ENCODE peak calls at places on chromosomes 4 and X, in ten cellular contexts. One of them, this sample, is unnamed.
A peak's percentile ranks its signal among the peaks of the same experiment; 100 is the strongest.

GRCh38 chr4:39825741-39826231 is 127.8 kb downstream of the UBE2K start:
- DNase-seq in lower lobe of right lung: no peak
- DNase-seq in mammary epithelial cell: no peak
- DNase-seq in colonic mucosa: no peak
- DNase-seq in psoas muscle: no peak
- DNase-seq in thoracic aorta: no peak
- DNase-seq in ovary: no peak
- DNase-seq in body of pancreas: no peak
- DNase-seq in ascending aorta: no peak
- DNase-seq in tibial nerve: no peak
- DNase-seq in this sample: no peak

GRCh38 chr4:83180469-83180968 is 66.0 kb upstream of the PLAC8 start:
- DNase-seq in lower lobe of right lung: no peak
- DNase-seq in mammary epithelial cell: no peak
- DNase-seq in colonic mucosa: no peak
- DNase-seq in psoas muscle: no peak
- DNase-seq in thoracic aorta: no peak
- DNase-seq in ovary: no peak
- DNase-seq in body of pancreas: no peak
- DNase-seq in ascending aorta: no peak
- DNase-seq in tibial nerve: no peak
- DNase-seq in this sample: no peak

GRCh38 chrX:44042731-44043130 is 69.5 kb upstream of the NDP start:
- DNase-seq in lower lobe of right lung: no peak
- DNase-seq in mammary epithelial cell: no peak
- DNase-seq in colonic mucosa: no peak
- DNase-seq in psoas muscle: no peak
- DNase-seq in thoracic aorta: no peak
- DNase-seq in ovary: no peak
- DNase-seq in body of pancreas: no peak
- DNase-seq in ascending aorta: no peak
- DNase-seq in tibial nerve: peak; percentile 23
- DNase-seq in this sample: no peak

GRCh38 chrX:12890467-12890866 is 16.0 kb upstream of the TLR8 start:
- DNase-seq in lower lobe of right lung: no peak
- DNase-seq in mammary epithelial cell: no peak
- DNase-seq in colonic mucosa: no peak
- DNase-seq in psoas muscle: no peak
- DNase-seq in thoracic aorta: no peak
- DNase-seq in ovary: no peak
- DNase-seq in body of pancreas: no peak
- DNase-seq in ascending aorta: no peak
- DNase-seq in tibial nerve: no peak
- DNase-seq in this sample: no peak

GRCh38 chr4:158371158-158371557 is 150.5 kb upstream of the RXFP1 start:
- DNase-seq in lower lobe of right lung: no peak
- DNase-seq in mammary epithelial cell: peak; percentile 48
- DNase-seq in colonic mucosa: no peak
- DNase-seq in psoas muscle: no peak
- DNase-seq in thoracic aorta: no peak
- DNase-seq in ovary: no peak
- DNase-seq in body of pancreas: no peak
- DNase-seq in ascending aorta: no peak
- DNase-seq in tibial nerve: no peak
- DNase-seq in this sample: no peak

GRCh38 chr4:168722391-168722790 is 225.5 kb downstream of the PALLD start:
- DNase-seq in lower lobe of right lung: no peak
- DNase-seq in mammary epithelial cell: no peak
- DNase-seq in colonic mucosa: no peak
- DNase-seq in psoas muscle: no peak
- DNase-seq in thoracic aorta: no peak
- DNase-seq in ovary: no peak
- DNase-seq in body of pancreas: no peak
- DNase-seq in ascending aorta: no peak
- DNase-seq in tibial nerve: no peak
- DNase-seq in this sample: no peak

GRCh38 chrX:124690495-124690894 is 344.1 kb downstream of the SH2D1A start:
- DNase-seq in lower lobe of right lung: no peak
- DNase-seq in mammary epithelial cell: peak; percentile 11
- DNase-seq in colonic mucosa: no peak
- DNase-seq in psoas muscle: no peak
- DNase-seq in thoracic aorta: no peak
- DNase-seq in ovary: no peak
- DNase-seq in body of pancreas: no peak
- DNase-seq in ascending aorta: no peak
- DNase-seq in tibial nerve: no peak
- DNase-seq in this sample: no peak

GRCh38 chr4:89898304-89898716 is 3.7 kb downstream of the MMRN1 start:
- DNase-seq in lower lobe of right lung: no peak
- DNase-seq in mammary epithelial cell: no peak
- DNase-seq in colonic mucosa: no peak
- DNase-seq in psoas muscle: no peak
- DNase-seq in thoracic aorta: no peak
- DNase-seq in ovary: no peak
- DNase-seq in body of pancreas: peak; percentile 16
- DNase-seq in ascending aorta: no peak
- DNase-seq in tibial nerve: no peak
- DNase-seq in this sample: no peak

GRCh38 chr4:10958226-10958856 is 273.8 kb upstream of the CLNK start:
- DNase-seq in lower lobe of right lung: no peak
- DNase-seq in mammary epithelial cell: no peak
- DNase-seq in colonic mucosa: no peak
- DNase-seq in psoas muscle: no peak
- DNase-seq in thoracic aorta: no peak
- DNase-seq in ovary: no peak
- DNase-seq in body of pancreas: no peak
- DNase-seq in ascending aorta: no peak
- DNase-seq in tibial nerve: no peak
- DNase-seq in this sample: no peak

GRCh38 chr4:107548211-107548905 is 171.7 kb downstream of the PAPSS1 start:
- DNase-seq in lower lobe of right lung: no peak
- DNase-seq in mammary epithelial cell: no peak
- DNase-seq in colonic mucosa: no peak
- DNase-seq in psoas muscle: no peak
- DNase-seq in thoracic aorta: no peak
- DNase-seq in ovary: no peak
- DNase-seq in body of pancreas: no peak
- DNase-seq in ascending aorta: no peak
- DNase-seq in tibial nerve: no peak
- DNase-seq in this sample: no peak

GRCh38 chrX:17082831-17083230 is 136.4 kb downstream of the REPS2 start:
- DNase-seq in lower lobe of right lung: no peak
- DNase-seq in mammary epithelial cell: peak; percentile 34
- DNase-seq in colonic mucosa: no peak
- DNase-seq in psoas muscle: no peak
- DNase-seq in thoracic aorta: no peak
- DNase-seq in ovary: no peak
- DNase-seq in body of pancreas: no peak
- DNase-seq in ascending aorta: no peak
- DNase-seq in tibial nerve: no peak
- DNase-seq in this sample: no peak

GRCh38 chr4:123876122-123876521 is 479.5 kb downstream of the SPRY1 start:
- DNase-seq in lower lobe of right lung: no peak
- DNase-seq in mammary epithelial cell: no peak
- DNase-seq in colonic mucosa: no peak
- DNase-seq in psoas muscle: no peak
- DNase-seq in thoracic aorta: no peak
- DNase-seq in ovary: no peak
- DNase-seq in body of pancreas: no peak
- DNase-seq in ascending aorta: no peak
- DNase-seq in tibial nerve: no peak
- DNase-seq in this sample: no peak

GRCh38 chr4:140841186-140841585 is 85.0 kb upstream of the TBC1D9 start:
- DNase-seq in lower lobe of right lung: no peak
- DNase-seq in mammary epithelial cell: no peak
- DNase-seq in colonic mucosa: no peak
- DNase-seq in psoas muscle: no peak
- DNase-seq in thoracic aorta: no peak
- DNase-seq in ovary: no peak
- DNase-seq in body of pancreas: no peak
- DNase-seq in ascending aorta: no peak
- DNase-seq in tibial nerve: no peak
- DNase-seq in this sample: no peak

GRCh38 chr4:183797445-183798248 is 107.5 kb upstream of the STOX2 start:
- DNase-seq in lower lobe of right lung: peak; percentile 71
- DNase-seq in mammary epithelial cell: peak; percentile 48
- DNase-seq in colonic mucosa: peak; percentile 28
- DNase-seq in psoas muscle: peak; percentile 28
- DNase-seq in thoracic aorta: no peak
- DNase-seq in ovary: peak; percentile 29
- DNase-seq in body of pancreas: peak; percentile 41
- DNase-seq in ascending aorta: no peak
- DNase-seq in tibial nerve: no peak
- DNase-seq in this sample: peak; percentile 47

GRCh38 chr4:153427363-153428071 is 38.6 kb upstream of the TMEM131L start:
- DNase-seq in lower lobe of right lung: no peak
- DNase-seq in mammary epithelial cell: peak; percentile 56
- DNase-seq in colonic mucosa: no peak
- DNase-seq in psoas muscle: no peak
- DNase-seq in thoracic aorta: no peak
- DNase-seq in ovary: no peak
- DNase-seq in body of pancreas: no peak
- DNase-seq in ascending aorta: no peak
- DNase-seq in tibial nerve: no peak
- DNase-seq in this sample: no peak

GRCh38 chrX:96407043-96407442 is 277.6 kb upstream of the DIAPH2 start:
- DNase-seq in lower lobe of right lung: no peak
- DNase-seq in mammary epithelial cell: no peak
- DNase-seq in colonic mucosa: peak; percentile 66
- DNase-seq in psoas muscle: no peak
- DNase-seq in thoracic aorta: no peak
- DNase-seq in ovary: peak; percentile 36
- DNase-seq in body of pancreas: no peak
- DNase-seq in ascending aorta: no peak
- DNase-seq in tibial nerve: peak; percentile 10
- DNase-seq in this sample: no peak

GRCh38 chr4:153792007-153792892 is 3.4 kb upstream of the SFRP2 start:
- DNase-seq in lower lobe of right lung: peak; percentile 64
- DNase-seq in mammary epithelial cell: peak; percentile 67
- DNase-seq in colonic mucosa: peak; percentile 72
- DNase-seq in psoas muscle: peak; percentile 74
- DNase-seq in thoracic aorta: no peak
- DNase-seq in ovary: no peak
- DNase-seq in body of pancreas: peak; percentile 48
- DNase-seq in ascending aorta: no peak
- DNase-seq in tibial nerve: peak; percentile 88
- DNase-seq in this sample: peak; percentile 26

GRCh38 chr4:55947912-55948725 is 626 bp upstream of the CEP135 start:
- DNase-seq in lower lobe of right lung: no peak
- DNase-seq in mammary epithelial cell: peak; percentile 93
- DNase-seq in colonic mucosa: peak; percentile 27
- DNase-seq in psoas muscle: no peak
- DNase-seq in thoracic aorta: no peak
- DNase-seq in ovary: no peak
- DNase-seq in body of pancreas: no peak
- DNase-seq in ascending aorta: no peak
- DNase-seq in tibial nerve: peak; percentile 11
- DNase-seq in this sample: no peak

GRCh38 chrX:45710081-45710801 is 509.6 kb upstream of the DIPK2B start:
- DNase-seq in lower lobe of right lung: no peak
- DNase-seq in mammary epithelial cell: peak; percentile 99
- DNase-seq in colonic mucosa: no peak
- DNase-seq in psoas muscle: no peak
- DNase-seq in thoracic aorta: no peak
- DNase-seq in ovary: no peak
- DNase-seq in body of pancreas: no peak
- DNase-seq in ascending aorta: no peak
- DNase-seq in tibial nerve: no peak
- DNase-seq in this sample: no peak

GRCh38 chr4:37890501-37891220 is at the start of gene TBC1D1:
- DNase-seq in lower lobe of right lung: peak; percentile 86
- DNase-seq in mammary epithelial cell: peak; percentile 16
- DNase-seq in colonic mucosa: peak; percentile 75
- DNase-seq in psoas muscle: peak; percentile 70
- DNase-seq in thoracic aorta: no peak
- DNase-seq in ovary: peak; percentile 58
- DNase-seq in body of pancreas: peak; percentile 86
- DNase-seq in ascending aorta: peak; percentile 57
- DNase-seq in tibial nerve: peak; percentile 23
- DNase-seq in this sample: peak; percentile 74
- TF ChIP-seq CTCF in lower lobe of right lung: no peak
- TF ChIP-seq CTCF in mammary epithelial cell: no peak
- TF ChIP-seq CTCF in colonic mucosa: no peak
- TF ChIP-seq CTCF in psoas muscle: peak; percentile 28
- TF ChIP-seq CTCF in thoracic aorta: no peak
- TF ChIP-seq CTCF in ovary: no peak
- TF ChIP-seq CTCF in body of pancreas: peak; percentile 49
- TF ChIP-seq CTCF in ascending aorta: peak; percentile 28
- TF ChIP-seq CTCF in tibial nerve: peak; percentile 20
- TF ChIP-seq CTCF in this sample: peak; percentile 60

GRCh38 chr4:177131736-177132135 is 177.9 kb upstream of the NEIL3 start:
- DNase-seq in lower lobe of right lung: no peak
- DNase-seq in mammary epithelial cell: peak; percentile 66
- DNase-seq in colonic mucosa: no peak
- DNase-seq in psoas muscle: no peak
- DNase-seq in thoracic aorta: no peak
- DNase-seq in ovary: no peak
- DNase-seq in body of pancreas: no peak
- DNase-seq in ascending aorta: no peak
- DNase-seq in tibial nerve: no peak
- DNase-seq in this sample: no peak
- H3K9me3 ChIP-seq in lower lobe of right lung: no peaks in the 10 kb centered on the region
- H3K9me3 ChIP-seq in mammary epithelial cell: peaks cover 6% of the 10 kb centered on the region
- H3K9me3 ChIP-seq in colonic mucosa: no peaks in the 10 kb centered on the region
- H3K9me3 ChIP-seq in psoas muscle: no peaks in the 10 kb centered on the region
- H3K9me3 ChIP-seq in thoracic aorta: peaks cover 9% of the 10 kb centered on the region
- H3K9me3 ChIP-seq in ovary: peaks cover 8% of the 10 kb centered on the region
- H3K9me3 ChIP-seq in body of pancreas: peaks cover 9% of the 10 kb centered on the region
- H3K9me3 ChIP-seq in ascending aorta: no peaks in the 10 kb centered on the region
- H3K9me3 ChIP-seq in tibial nerve: peaks cover 5% of the 10 kb centered on the region
- H3K9me3 ChIP-seq in this sample: peaks cover 3% of the 10 kb centered on the region

DNA sequence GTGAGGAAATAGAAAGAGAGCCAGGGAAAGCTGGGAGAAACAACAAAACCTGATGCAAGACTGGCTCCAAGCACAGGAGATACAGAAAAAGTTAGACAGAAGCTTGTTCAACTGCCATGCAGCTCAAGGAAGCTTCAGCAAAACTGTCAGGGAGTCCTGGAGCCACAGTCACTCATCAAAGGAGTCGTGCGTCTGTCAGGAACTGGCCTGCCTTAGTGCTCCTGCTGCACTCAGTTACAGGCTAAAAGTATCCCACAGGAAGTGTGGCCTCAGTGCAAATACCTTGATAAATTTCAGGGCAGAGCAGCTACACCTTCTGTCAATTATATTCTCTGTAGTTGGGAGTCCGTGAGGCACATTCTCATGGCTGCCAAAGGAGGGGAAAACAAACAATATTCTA is 655.5 kb upstream of the INTU start:
- DNase-seq in lower lobe of right lung: no peak
- DNase-seq in mammary epithelial cell: no peak
- DNase-seq in colonic mucosa: no peak
- DNase-seq in psoas muscle: no peak
- DNase-seq in thoracic aorta: no peak
- DNase-seq in ovary: no peak
- DNase-seq in body of pancreas: no peak
- DNase-seq in ascending aorta: no peak
- DNase-seq in tibial nerve: no peak
- DNase-seq in this sample: no peak
- H3K4me3 ChIP-seq in lower lobe of right lung: no peak overlapping the region
- H3K4me3 ChIP-seq in mammary epithelial cell: no peak overlapping the region
- H3K4me3 ChIP-seq in colonic mucosa: no peak overlapping the region
- H3K4me3 ChIP-seq in psoas muscle: no peak overlapping the region
- H3K4me3 ChIP-seq in thoracic aorta: no peak overlapping the region
- H3K4me3 ChIP-seq in ovary: no peak overlapping the region
- H3K4me3 ChIP-seq in body of pancreas: no peak overlapping the region
- H3K4me3 ChIP-seq in ascending aorta: no peak overlapping the region
- H3K4me3 ChIP-seq in tibial nerve: no peak overlapping the region
- H3K4me3 ChIP-seq in this sample: no peak overlapping the region

GRCh38 chr4:116197317-116197809 is 888.0 kb downstream of the TRAM1L1 start:
- DNase-seq in lower lobe of right lung: no peak
- DNase-seq in mammary epithelial cell: no peak
- DNase-seq in colonic mucosa: no peak
- DNase-seq in psoas muscle: no peak
- DNase-seq in thoracic aorta: no peak
- DNase-seq in ovary: no peak
- DNase-seq in body of pancreas: no peak
- DNase-seq in ascending aorta: no peak
- DNase-seq in tibial nerve: no peak
- DNase-seq in this sample: no peak
- TF ChIP-seq CTCF in lower lobe of right lung: no peak
- TF ChIP-seq CTCF in mammary epithelial cell: no peak
- TF ChIP-seq CTCF in colonic mucosa: no peak
- TF ChIP-seq CTCF in psoas muscle: no peak
- TF ChIP-seq CTCF in thoracic aorta: no peak
- TF ChIP-seq CTCF in ovary: no peak
- TF ChIP-seq CTCF in body of pancreas: no peak
- TF ChIP-seq CTCF in ascending aorta: no peak
- TF ChIP-seq CTCF in tibial nerve: no peak
- TF ChIP-seq CTCF in this sample: no peak